ENCODE peak calls at places on chromosomes 12 and 14, in four cellular contexts. One of them, this sample, is unnamed.

GRCh38 chr14:70782361-70782760 is 27.0 kb downstream of the MAP3K9 start:
- DNase-seq in H9: no peak
- DNase-seq in RWPE2: peak; percentile 97
- DNase-seq in Calu3: no peak
- DNase-seq in this sample: no peak

GRCh38 chr12:116528498-116528897 is 30.7 kb upstream of the MAP1LC3B2 start:
- DNase-seq in Calu3: no peak
- DNase-seq in H9: no peak
- DNase-seq in RWPE2: no peak
- DNase-seq in this sample: no peak

GRCh38 chr12:22374499-22374898 is 40.0 kb upstream of the ST8SIA1 start:
- DNase-seq in Calu3: no peak
- DNase-seq in RWPE2: no peak
- DNase-seq in H9: no peak
- DNase-seq in this sample: no peak

GRCh38 chr14:72104011-72104613 is 171.9 kb downstream of the RGS6 start:
- DNase-seq in Calu3: peak; percentile 44
- DNase-seq in H9: peak; percentile 60
- DNase-seq in RWPE2: no peak
- DNase-seq in this sample: no peak

GRCh38 chr12:130184531-130185090 is 22.3 kb downstream of the FZD10 start:
- DNase-seq in Calu3: no peak
- DNase-seq in H9: no peak
- DNase-seq in RWPE2: no peak
- DNase-seq in this sample: no peak

GRCh38 chr12:51970904-51971646 is 19.6 kb downstream of the ACVR1B start:
- DNase-seq in RWPE2: no peak
- DNase-seq in H9: peak; percentile 68
- DNase-seq in Calu3: peak; percentile 41
- DNase-seq in this sample: no peak

GRCh38 chr12:73769337-73769736 is 768.3 kb upstream of the ATXN7L3B start:
- DNase-seq in H9: no peak
- DNase-seq in RWPE2: no peak
- DNase-seq in Calu3: no peak
- DNase-seq in this sample: no peak

GRCh38 chr14:53368714-53369191 is 215.6 kb upstream of the DDHD1 start:
- DNase-seq in H9: no peak
- DNase-seq in Calu3: no peak
- DNase-seq in RWPE2: no peak
- DNase-seq in this sample: no peak

GRCh38 chr14:71532349-71532748 is 399.9 kb upstream of the RGS6 start:
- DNase-seq in H9: no peak
- DNase-seq in Calu3: no peak
- DNase-seq in RWPE2: no peak
- DNase-seq in this sample: no peak

GRCh38 chr12:116955382-116956021 is 44.8 kb downstream of the FBXW8 start:
- DNase-seq in Calu3: peak; percentile 72
- DNase-seq in RWPE2: no peak
- DNase-seq in H9: no peak
- DNase-seq in this sample: no peak

GRCh38 chr12:52202361-52203078 is 10.7 kb upstream of the KRT80 start:
- DNase-seq in RWPE2: peak; percentile 47
- DNase-seq in Calu3: no peak
- DNase-seq in H9: no peak
- DNase-seq in this sample: peak; percentile 82

GRCh38 chr14:67579636-67580035 is 20.4 kb downstream of the PIGH start:
- DNase-seq in RWPE2: peak; percentile 37
- DNase-seq in Calu3: no peak
- DNase-seq in H9: no peak
- DNase-seq in this sample: peak; percentile 42

GRCh38 chr12:15534870-15535269 is 212.6 kb downstream of the PTPRO start:
- DNase-seq in RWPE2: no peak
- DNase-seq in H9: no peak
- DNase-seq in Calu3: no peak
- DNase-seq in this sample: no peak

GRCh38 chr14:37623552-37623951 is 28.1 kb downstream of the TTC6 start:
- DNase-seq in H9: no peak
- DNase-seq in Calu3: no peak
- DNase-seq in RWPE2: peak; percentile 94
- DNase-seq in this sample: no peak

GRCh38 chr14:67251573-67252226 is 10.5 kb downstream of the PALS1 start:
- DNase-seq in RWPE2: no peak
- DNase-seq in Calu3: peak; percentile 32
- DNase-seq in H9: no peak
- DNase-seq in this sample: no peak

GRCh38 chr14:53156238-53156637 is 3.1 kb upstream of the DDHD1 start:
- DNase-seq in RWPE2: no peak
- DNase-seq in Calu3: no peak
- DNase-seq in H9: no peak
- DNase-seq in this sample: no peak

GRCh38 chr12:56074396-56074795 is 5.6 kb upstream of the ERBB3 start:
- DNase-seq in H9: no peak
- DNase-seq in RWPE2: no peak
- DNase-seq in Calu3: no peak
- DNase-seq in this sample: no peak

GRCh38 chr12:1078002-1078401 is 87.0 kb downstream of the ERC1 start:
- DNase-seq in Calu3: no peak
- DNase-seq in H9: no peak
- DNase-seq in RWPE2: no peak
- DNase-seq in this sample: no peak

GRCh38 chr12:89179983-89180382 is 172.3 kb downstream of the DUSP6 start:
- DNase-seq in Calu3: peak; percentile 71
- DNase-seq in H9: no peak
- DNase-seq in RWPE2: peak; percentile 78
- DNase-seq in this sample: no peak

GRCh38 chr14:24071144-24071697 is at the start of gene CPNE6:
- DNase-seq in H9: no peak
- DNase-seq in Calu3: no peak
- DNase-seq in RWPE2: peak; percentile 51
- DNase-seq in this sample: peak; percentile 62

GRCh38 chr14:91888641-91889476 is 21.5 kb upstream of the TC2N start:
- DNase-seq in RWPE2: no peak
- DNase-seq in H9: no peak
- DNase-seq in Calu3: no peak
- DNase-seq in this sample: no peak

GRCh38 chr14:43359317-43359716 is 1147.8 kb downstream of the FSCB start:
- DNase-seq in RWPE2: no peak
- DNase-seq in H9: no peak
- DNase-seq in Calu3: no peak
- DNase-seq in this sample: peak; percentile 75

GRCh38 chr12:57430117-57430930 is 519 bp downstream of the R3HDM2 start:
- DNase-seq in Calu3: peak; percentile 71
- DNase-seq in H9: peak; percentile 67
- DNase-seq in RWPE2: no peak
- DNase-seq in this sample: no peak

GRCh38 chr12:50824914-50825313 is 17.8 kb upstream of the TMPRSS12 start:
- DNase-seq in RWPE2: no peak
- DNase-seq in H9: no peak
- DNase-seq in Calu3: no peak
- DNase-seq in this sample: no peak

GRCh38 chr12:48615681-48616080 is 45.8 kb upstream of the LALBA start:
- DNase-seq in RWPE2: no peak
- DNase-seq in Calu3: no peak
- DNase-seq in H9: no peak
- DNase-seq in this sample: no peak

GRCh38 chr12:97862072-97862471 is 399.5 kb downstream of the RMST start:
- DNase-seq in Calu3: no peak
- DNase-seq in RWPE2: no peak
- DNase-seq in H9: no peak
- DNase-seq in this sample: no peak

GRCh38 chr12:120598674-120599463 is 17.7 kb upstream of the POP5 start:
- DNase-seq in Calu3: peak; percentile 43
- DNase-seq in H9: no peak
- DNase-seq in RWPE2: no peak
- DNase-seq in this sample: no peak

GRCh38 chr12:88935856-88936255 is 355.6 kb upstream of the KITLG start:
- DNase-seq in Calu3: no peak
- DNase-seq in H9: no peak
- DNase-seq in RWPE2: no peak
- DNase-seq in this sample: no peak

GRCh38 chr12:67042697-67043131 is 226.4 kb upstream of the CAND1 start:
- DNase-seq in Calu3: peak; percentile 24
- DNase-seq in RWPE2: no peak
- DNase-seq in H9: peak; percentile 68
- DNase-seq in this sample: no peak

GRCh38 chr12:47079365-47079893 is at the start of gene PCED1B:
- DNase-seq in H9: peak; percentile 74
- DNase-seq in Calu3: peak; percentile 64
- DNase-seq in RWPE2: peak; percentile 75
- DNase-seq in this sample: peak; percentile 93

GRCh38 chr12:103431950-103432349 is 63.8 kb downstream of the C12orf42 start:
- DNase-seq in H9: no peak
- DNase-seq in Calu3: no peak
- DNase-seq in RWPE2: no peak
- DNase-seq in this sample: no peak

DNA sequence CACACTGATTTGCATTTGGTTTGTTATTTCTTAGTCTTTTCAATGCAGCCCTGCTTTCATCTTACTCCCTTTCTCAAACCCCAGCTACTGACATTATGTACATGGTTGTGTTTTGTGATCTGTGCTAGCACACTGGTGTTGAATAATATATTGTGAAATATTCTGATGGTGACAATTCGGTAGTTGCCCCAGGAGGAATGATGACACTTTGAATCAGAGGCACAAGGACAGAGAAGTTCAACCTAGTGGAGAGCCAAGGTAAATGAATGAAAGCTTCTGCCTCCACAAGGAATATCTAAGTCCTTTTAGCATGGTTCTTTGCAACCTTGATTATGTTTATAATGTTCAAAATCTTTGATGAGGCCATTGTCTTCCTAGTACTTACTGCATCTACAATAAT is 159.9 kb downstream of the PDE3A start:
- DNase-seq in Calu3: no peak
- DNase-seq in RWPE2: no peak
- DNase-seq in H9: no peak
- DNase-seq in this sample: no peak
- TF ChIP-seq CTCF in Calu3: no peak
- TF ChIP-seq CTCF in RWPE2: no peak
- TF ChIP-seq CTCF in H9: peak; percentile 41
- TF ChIP-seq CTCF in this sample: peak; percentile 42

GRCh38 chr12:3520711-3521110 is 29.7 kb downstream of the PRMT8 start:
- DNase-seq in H9: no peak
- DNase-seq in RWPE2: no peak
- DNase-seq in Calu3: no peak
- DNase-seq in this sample: no peak

GRCh38 chr12:3523728-3524127 is 32.7 kb downstream of the PRMT8 start:
- DNase-seq in H9: peak; percentile 19
- DNase-seq in Calu3: no peak
- DNase-seq in RWPE2: no peak
- DNase-seq in this sample: no peak

GRCh38 chr12:3520168-3520567 is 29.2 kb downstream of the PRMT8 start:
- DNase-seq in RWPE2: no peak
- DNase-seq in Calu3: peak; percentile 27
- DNase-seq in H9: peak; percentile 27
- DNase-seq in this sample: no peak

GRCh38 chr12:3526776-3527175 is 35.8 kb downstream of the PRMT8 start:
- DNase-seq in H9: no peak
- DNase-seq in Calu3: no peak
- DNase-seq in RWPE2: no peak
- DNase-seq in this sample: no peak

DNA sequence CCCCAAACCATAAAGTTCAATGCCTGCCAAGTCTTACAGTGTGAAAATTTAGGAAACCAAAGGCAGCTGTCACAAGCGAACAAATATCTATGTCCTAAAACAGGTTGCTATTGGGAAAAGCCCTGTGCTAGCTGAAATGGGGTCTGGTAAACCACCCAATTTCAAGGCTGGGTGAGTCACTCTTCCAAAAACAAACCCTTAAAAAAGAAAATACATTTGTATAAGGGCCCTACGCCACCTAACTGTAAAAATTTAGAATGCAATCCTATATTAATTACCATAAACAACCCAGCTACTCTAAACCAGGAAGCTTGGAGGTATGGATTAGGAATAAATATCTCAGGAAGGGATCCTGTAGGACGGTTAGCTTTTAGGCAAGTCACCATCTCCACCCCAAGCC is 32.1 kb downstream of the PRMT8 start:
- DNase-seq in RWPE2: no peak
- DNase-seq in Calu3: no peak
- DNase-seq in H9: no peak
- DNase-seq in this sample: no peak
- TF ChIP-seq CTCF in RWPE2: peak; percentile 69
- TF ChIP-seq CTCF in Calu3: no peak
- TF ChIP-seq CTCF in H9: no peak
- TF ChIP-seq CTCF in this sample: peak; percentile 38

GRCh38 chr14:99200654-99201005 is 71.4 kb downstream of the BCL11B start:
- DNase-seq in Calu3: no peak
- DNase-seq in RWPE2: no peak
- DNase-seq in H9: no peak
- DNase-seq in this sample: no peak

GRCh38 chr14:99202516-99202915 is 69.5 kb downstream of the BCL11B start:
- DNase-seq in H9: no peak
- DNase-seq in Calu3: no peak
- DNase-seq in RWPE2: no peak
- DNase-seq in this sample: no peak

GRCh38 chr14:99203080-99203479 is 68.9 kb downstream of the BCL11B start:
- DNase-seq in RWPE2: no peak
- DNase-seq in Calu3: no peak
- DNase-seq in H9: no peak
- DNase-seq in this sample: no peak

GRCh38 chr14:99199854-99200653 is 71.9 kb downstream of the BCL11B start:
- DNase-seq in RWPE2: no peak
- DNase-seq in H9: no peak
- DNase-seq in Calu3: no peak
- DNase-seq in this sample: no peak

DNA sequence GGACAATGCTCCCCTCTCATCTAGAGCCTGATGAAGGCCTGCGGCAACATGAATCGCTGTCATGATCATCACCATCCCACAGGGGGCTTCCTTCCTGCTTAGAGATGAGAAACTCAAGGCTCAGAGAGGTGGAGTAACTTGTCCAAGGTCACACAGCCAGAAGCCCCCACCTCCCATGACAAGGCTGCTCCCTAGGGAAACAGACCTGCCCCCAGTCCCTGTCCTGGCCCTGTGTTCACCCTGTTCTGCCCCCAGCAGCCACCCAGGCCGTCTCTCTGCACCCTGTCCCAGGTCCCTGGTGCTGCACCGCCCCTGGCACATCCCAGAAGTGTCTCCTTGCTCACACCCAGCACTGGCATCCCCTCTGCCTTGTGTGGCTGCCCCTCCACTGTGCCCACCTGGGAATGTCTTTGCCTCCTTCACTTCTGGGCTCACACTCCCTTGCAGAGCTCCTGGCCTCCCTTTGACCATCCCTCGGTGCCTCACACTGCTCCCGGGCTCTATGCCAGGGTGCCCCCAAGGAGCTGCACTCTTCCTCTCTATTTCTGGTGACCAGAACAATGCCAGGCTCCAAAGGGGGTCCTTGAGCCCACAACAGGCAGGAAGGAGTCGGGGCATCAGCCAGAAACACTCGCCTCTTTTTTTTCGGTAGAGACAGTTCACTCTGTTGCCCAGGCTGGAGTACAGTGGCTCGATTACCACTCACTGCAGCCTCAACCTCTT is 70.5 kb downstream of the BCL11B start:
- DNase-seq in RWPE2: no peak
- DNase-seq in H9: no peak
- DNase-seq in Calu3: no peak
- DNase-seq in this sample: no peak
- TF ChIP-seq CTCF in RWPE2: no peak
- TF ChIP-seq CTCF in H9: peak; percentile 41
- TF ChIP-seq CTCF in Calu3: no peak
- TF ChIP-seq CTCF in this sample: no peak

GRCh38 chr14:102046337-102047278 is 40.2 kb downstream of the HSP90AA1 start:
- DNase-seq in Calu3: peak; percentile 88
- DNase-seq in H9: peak; percentile 97
- DNase-seq in RWPE2: no peak
- DNase-seq in this sample: no peak
- TF ChIP-seq CTCF in Calu3: peak; percentile 22
- TF ChIP-seq CTCF in H9: peak; percentile 80
- TF ChIP-seq CTCF in RWPE2: peak; percentile 39
- TF ChIP-seq CTCF in this sample: peak; percentile 54